ENCODE peak calls at places on chromosome 20, in four cellular contexts. One of them, this sample, is unnamed.

GRCh38 chr20:15875446-15875845 is 697.8 kb downstream of the KIF16B start:
- DNase-seq in BE2C: peak; percentile 78
- DNase-seq in thyroid gland: peak; percentile 32
- DNase-seq in suprapubic skin: no peak
- DNase-seq in this sample: no peak

GRCh38 chr20:31260326-31260932 is 3.0 kb downstream of the DEFB115 start:
- DNase-seq in suprapubic skin: no peak
- DNase-seq in BE2C: no peak
- DNase-seq in thyroid gland: no peak
- DNase-seq in this sample: no peak

GRCh38 chr20:49420811-49421295 is 61.6 kb downstream of the KCNB1 start:
- DNase-seq in suprapubic skin: peak; percentile 82
- DNase-seq in BE2C: no peak
- DNase-seq in thyroid gland: no peak
- DNase-seq in this sample: no peak

GRCh38 chr20:11867286-11867921 is 50.3 kb upstream of the BTBD3 start:
- DNase-seq in suprapubic skin: no peak
- DNase-seq in BE2C: no peak
- DNase-seq in thyroid gland: no peak
- DNase-seq in this sample: no peak

GRCh38 chr20:57786304-57786942 is 76.6 kb upstream of the PMEPA1 start:
- DNase-seq in BE2C: no peak
- DNase-seq in thyroid gland: no peak
- DNase-seq in suprapubic skin: peak; percentile 18
- DNase-seq in this sample: no peak

GRCh38 chr20:44231713-44232468 is 15.2 kb upstream of the GDAP1L1 start:
- DNase-seq in BE2C: no peak
- DNase-seq in suprapubic skin: no peak
- DNase-seq in thyroid gland: no peak
- DNase-seq in this sample: no peak

GRCh38 chr20:45991616-45992015 is 17.1 kb upstream of the MMP9 start:
- DNase-seq in suprapubic skin: no peak
- DNase-seq in BE2C: no peak
- DNase-seq in thyroid gland: no peak
- DNase-seq in this sample: no peak

GRCh38 chr20:7497985-7498384 is 442.3 kb downstream of the HAO1 start:
- DNase-seq in thyroid gland: no peak
- DNase-seq in suprapubic skin: no peak
- DNase-seq in BE2C: no peak
- DNase-seq in this sample: no peak

GRCh38 chr20:46243707-46244628 is 64.3 kb downstream of the CDH22 start:
- DNase-seq in thyroid gland: no peak
- DNase-seq in BE2C: peak; percentile 65
- DNase-seq in suprapubic skin: no peak
- DNase-seq in this sample: peak; percentile 52

GRCh38 chr20:57621426-57622200 is 1.4 kb upstream of the ZBP1 start:
- DNase-seq in suprapubic skin: no peak
- DNase-seq in BE2C: no peak
- DNase-seq in thyroid gland: no peak
- DNase-seq in this sample: no peak

GRCh38 chr20:25050082-25050481 is 7.9 kb downstream of the ACSS1 start:
- DNase-seq in BE2C: no peak
- DNase-seq in thyroid gland: no peak
- DNase-seq in suprapubic skin: no peak
- DNase-seq in this sample: no peak

GRCh38 chr20:11168026-11168425 is 494.2 kb upstream of the JAG1 start:
- DNase-seq in BE2C: no peak
- DNase-seq in suprapubic skin: no peak
- DNase-seq in thyroid gland: no peak
- DNase-seq in this sample: no peak

GRCh38 chr20:57659131-57659788 is 39.0 kb upstream of the ZBP1 start:
- DNase-seq in thyroid gland: no peak
- DNase-seq in BE2C: no peak
- DNase-seq in suprapubic skin: peak; percentile 38
- DNase-seq in this sample: peak; percentile 20

GRCh38 chr20:10864076-10864672 is 190.4 kb upstream of the JAG1 start:
- DNase-seq in suprapubic skin: no peak
- DNase-seq in thyroid gland: peak; percentile 61
- DNase-seq in BE2C: no peak
- DNase-seq in this sample: no peak

GRCh38 chr20:57048027-57048869 is 218.2 kb downstream of the BMP7 start:
- DNase-seq in suprapubic skin: no peak
- DNase-seq in thyroid gland: peak; percentile 31
- DNase-seq in BE2C: peak; percentile 44
- DNase-seq in this sample: peak; percentile 76

GRCh38 chr20:10225439-10226080 is 6.9 kb downstream of the SNAP25 start:
- DNase-seq in BE2C: peak; percentile 37
- DNase-seq in suprapubic skin: no peak
- DNase-seq in thyroid gland: no peak
- DNase-seq in this sample: no peak

GRCh38 chr20:34112600-34113061 is 588 bp upstream of the EIF2S2 start:
- DNase-seq in suprapubic skin: no peak
- DNase-seq in thyroid gland: peak; percentile 25
- DNase-seq in BE2C: peak; percentile 46
- DNase-seq in this sample: peak; percentile 18

GRCh38 chr20:23269954-23270353 is 80.6 kb upstream of the NXT1 start:
- DNase-seq in suprapubic skin: peak; percentile 28
- DNase-seq in BE2C: no peak
- DNase-seq in thyroid gland: no peak
- DNase-seq in this sample: no peak

GRCh38 chr20:46128310-46129151 is 10.4 kb downstream of the CD40 start:
- DNase-seq in thyroid gland: peak; percentile 29
- DNase-seq in suprapubic skin: no peak
- DNase-seq in BE2C: peak; percentile 78
- DNase-seq in this sample: peak; percentile 76

GRCh38 chr20:64247312-64247627 is 8.3 kb upstream of the PCMTD2 start:
- DNase-seq in thyroid gland: no peak
- DNase-seq in suprapubic skin: peak; percentile 56
- DNase-seq in BE2C: no peak
- DNase-seq in this sample: no peak

GRCh38 chr20:57708694-57709673 is 831 bp downstream of the PMEPA1 start:
- DNase-seq in thyroid gland: peak; percentile 35
- DNase-seq in BE2C: peak; percentile 45
- DNase-seq in suprapubic skin: no peak
- DNase-seq in this sample: peak; percentile 53

GRCh38 chr20:51354191-51354768 is 188.2 kb downstream of the NFATC2 start:
- DNase-seq in suprapubic skin: no peak
- DNase-seq in BE2C: no peak
- DNase-seq in thyroid gland: no peak
- DNase-seq in this sample: no peak

GRCh38 chr20:47610247-47610944 is 108.7 kb downstream of the NCOA3 start:
- DNase-seq in thyroid gland: no peak
- DNase-seq in BE2C: no peak
- DNase-seq in suprapubic skin: no peak
- DNase-seq in this sample: no peak

GRCh38 chr20:46222521-46223007 is 85.7 kb downstream of the CDH22 start:
- DNase-seq in BE2C: no peak
- DNase-seq in suprapubic skin: no peak
- DNase-seq in thyroid gland: peak; percentile 36
- DNase-seq in this sample: peak; percentile 51

GRCh38 chr20:53708129-53708968 is 114.7 kb upstream of the ZNF217 start:
- DNase-seq in BE2C: no peak
- DNase-seq in thyroid gland: no peak
- DNase-seq in suprapubic skin: no peak
- DNase-seq in this sample: no peak

GRCh38 chr20:47043076-47043475 is 148.4 kb downstream of the EYA2 start:
- DNase-seq in BE2C: no peak
- DNase-seq in thyroid gland: no peak
- DNase-seq in suprapubic skin: no peak
- DNase-seq in this sample: no peak

GRCh38 chr20:41136336-41136694 is 1.0 kb upstream of the PLCG1 start:
- DNase-seq in suprapubic skin: peak; percentile 84
- DNase-seq in BE2C: no peak
- DNase-seq in thyroid gland: no peak
- DNase-seq in this sample: no peak

GRCh38 chr20:3068986-3069900 is 2.2 kb upstream of the OXT start:
- DNase-seq in thyroid gland: no peak
- DNase-seq in BE2C: no peak
- DNase-seq in suprapubic skin: no peak
- DNase-seq in this sample: no peak

GRCh38 chr20:635028-635427 is 18.0 kb downstream of the SRXN1 start:
- DNase-seq in thyroid gland: no peak
- DNase-seq in suprapubic skin: no peak
- DNase-seq in BE2C: no peak
- DNase-seq in this sample: no peak

GRCh38 chr20:6026051-6026450 is 27.8 kb downstream of the LRRN4 start:
- DNase-seq in thyroid gland: no peak
- DNase-seq in BE2C: no peak
- DNase-seq in suprapubic skin: no peak
- DNase-seq in this sample: no peak

GRCh38 chr20:36573798-36574277 is 441 bp downstream of the TGIF2 start:
- DNase-seq in BE2C: no peak
- DNase-seq in thyroid gland: peak; percentile 42
- DNase-seq in suprapubic skin: peak; percentile 80
- DNase-seq in this sample: no peak

GRCh38 chr20:54103067-54103761 is 32.8 kb upstream of the BCAS1 start:
- DNase-seq in BE2C: peak; percentile 89
- DNase-seq in suprapubic skin: no peak
- DNase-seq in thyroid gland: peak; percentile 88
- DNase-seq in this sample: peak; percentile 92

GRCh38 chr20:15220778-15221565 is 883.6 kb upstream of the FLRT3 start:
- DNase-seq in BE2C: no peak
- DNase-seq in thyroid gland: no peak
- DNase-seq in suprapubic skin: no peak
- DNase-seq in this sample: no peak

GRCh38 chr20:3710703-3711417 is 1.5 kb downstream of the SIGLEC1 start:
- DNase-seq in thyroid gland: peak; percentile 71
- DNase-seq in suprapubic skin: peak; percentile 91
- DNase-seq in BE2C: peak; percentile 80
- DNase-seq in this sample: peak; percentile 88

DNA sequence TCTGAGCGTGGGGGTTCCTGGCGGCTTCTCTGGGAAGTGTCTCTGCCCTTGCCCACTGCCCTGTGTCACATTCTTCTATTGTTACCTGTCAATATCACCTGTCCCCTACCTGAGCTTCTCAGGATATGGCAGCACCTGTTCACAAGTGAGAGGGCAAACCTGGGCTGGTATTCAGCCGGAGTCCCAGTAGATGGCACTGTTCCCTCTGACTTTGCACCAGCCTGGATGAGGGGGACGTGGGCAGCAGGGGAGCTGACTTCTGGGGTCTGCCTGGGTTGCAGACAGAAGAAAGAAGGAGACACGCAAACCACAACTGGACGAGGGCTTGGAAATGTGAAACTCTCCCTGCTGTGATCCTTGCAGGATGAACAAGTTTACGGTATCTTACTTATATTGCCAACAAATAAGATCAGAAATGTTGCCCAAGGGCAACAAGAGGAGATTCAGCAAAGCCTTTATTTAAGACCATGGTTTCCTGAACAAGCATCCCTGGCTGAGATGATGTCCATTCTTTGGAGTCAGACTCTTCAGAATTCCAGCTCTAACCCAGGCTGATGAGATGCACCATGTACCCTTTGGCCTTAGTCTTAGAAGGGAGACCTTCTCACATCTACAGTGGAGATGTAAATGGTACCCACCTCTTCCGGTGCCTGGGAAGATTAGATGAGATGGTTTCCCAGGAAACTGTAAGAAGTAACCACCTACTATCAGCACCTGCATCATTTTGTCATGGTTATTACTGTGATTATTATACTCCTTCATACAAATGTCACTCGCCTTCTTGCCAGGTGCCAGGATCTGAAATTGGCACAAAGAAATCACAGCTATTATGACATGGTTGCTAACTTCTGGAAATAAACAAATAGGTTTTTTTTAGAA is 400.0 kb upstream of the CDH4 start:
- DNase-seq in suprapubic skin: no peak
- DNase-seq in thyroid gland: peak; percentile 34
- DNase-seq in BE2C: no peak
- DNase-seq in this sample: peak; percentile 66
- TF ChIP-seq CTCF in suprapubic skin: peak; percentile 9
- TF ChIP-seq CTCF in thyroid gland: peak; percentile 13
- TF ChIP-seq CTCF in BE2C: peak; percentile 27
- TF ChIP-seq CTCF in this sample: peak; percentile 72

GRCh38 chr20:62651285-62652021 is 9.2 kb downstream of the SLCO4A1 start:
- DNase-seq in BE2C: peak; percentile 94
- DNase-seq in thyroid gland: peak; percentile 41
- DNase-seq in suprapubic skin: no peak
- DNase-seq in this sample: no peak
- TF ChIP-seq CTCF in BE2C: no peak
- TF ChIP-seq CTCF in thyroid gland: no peak
- TF ChIP-seq CTCF in suprapubic skin: no peak
- TF ChIP-seq CTCF in this sample: no peak

GRCh38 chr20:17958326-17959256 is 10.0 kb downstream of the SNX5 start:
- DNase-seq in BE2C: no peak
- DNase-seq in thyroid gland: no peak
- DNase-seq in suprapubic skin: no peak
- DNase-seq in this sample: no peak
- TF ChIP-seq CTCF in BE2C: no peak
- TF ChIP-seq CTCF in thyroid gland: peak; percentile 19
- TF ChIP-seq CTCF in suprapubic skin: no peak
- TF ChIP-seq CTCF in this sample: no peak

DNA sequence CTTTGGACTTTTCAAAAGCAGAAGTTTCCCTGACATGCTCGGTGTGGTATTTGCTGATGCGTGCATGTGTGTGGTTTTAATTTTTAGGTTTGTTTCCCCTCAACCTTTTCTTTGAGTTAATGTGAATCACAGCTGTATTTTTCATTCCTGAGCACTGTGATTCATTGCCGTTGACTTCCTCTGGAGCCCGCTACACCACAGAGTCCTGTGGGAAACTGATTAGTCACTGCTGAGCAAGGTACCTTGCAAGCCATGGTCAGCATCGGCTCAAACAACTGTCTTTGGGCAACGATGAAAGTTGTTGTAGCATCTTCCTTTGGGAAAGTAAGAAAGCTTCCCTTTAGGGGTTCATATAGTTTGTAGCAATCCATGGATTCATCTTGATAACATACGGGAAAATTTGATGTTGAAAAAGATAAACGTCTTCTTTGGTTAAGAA is 57.5 kb downstream of the RIN2 start:
- DNase-seq in BE2C: no peak
- DNase-seq in thyroid gland: no peak
- DNase-seq in suprapubic skin: no peak
- DNase-seq in this sample: no peak
- TF ChIP-seq CTCF in BE2C: no peak
- TF ChIP-seq CTCF in thyroid gland: no peak
- TF ChIP-seq CTCF in suprapubic skin: no peak
- TF ChIP-seq CTCF in this sample: no peak

This sample was measured in glutamatergic neuron.